ENCODE peak calls at places on chromosomes 16 and 17, in five cellular contexts. S, E, J, H and A are unnamed samples.

GRCh38 chr17:67633751-67634191 is 84.0 kb upstream of the NOL11 start:
- DNase-seq in S (no peak), E (no peak), J (peak), H (peak), A (no peak)

GRCh38 chr17:46774108-46774737 is 44.3 kb downstream of the WNT3 start:
- DNase-seq in S (peak), E (no peak), J (no peak), H (peak), A (no peak)

GRCh38 chr16:47197536-47198179 is 53.9 kb upstream of the NETO2 start:
- DNase-seq in S (no peak), E (no peak), J (peak), H (peak), A (no peak)

GRCh38 chr17:82882715-82883446 is 43.1 kb upstream of the ZNF750 start:
- DNase-seq in S (peak), E (no peak), J (no peak), H (peak), A (no peak)

GRCh38 chr16:84647830-84648594 is at the start of gene KLHL36:
- DNase-seq in S (peak), E (peak), J (peak), H (peak), A (peak)

GRCh38 chr16:2614761-2615191 is 67.5 kb upstream of the KCTD5 start:
- DNase-seq in S (peak), E (no peak), J (no peak), H (no peak), A (no peak)

GRCh38 chr17:27340990-27341595 is 47.2 kb downstream of the WSB1 start:
- DNase-seq in S (no peak), E (no peak), J (no peak), H (no peak), A (no peak)

GRCh38 chr16:69741951-69742904 is 12.5 kb downstream of the NOB1 start:
- DNase-seq in S (peak), E (peak), J (peak), H (peak), A (no peak)

GRCh38 chr17:82769041-82769440 is 17.2 kb downstream of the TBCD start:
- DNase-seq in S (no peak), E (no peak), J (no peak), H (no peak), A (no peak)

GRCh38 chr17:66576473-66576872 is 258.4 kb upstream of the CACNG5 start:
- DNase-seq in S (no peak), E (no peak), J (no peak), H (no peak), A (no peak)

GRCh38 chr17:63819131-63819530 is 8.1 kb upstream of the PSMC5 start:
- DNase-seq in S (no peak), E (no peak), J (no peak), H (no peak), A (no peak)

GRCh38 chr17:73503560-73503959 is 140.7 kb downstream of the SDK2 start:
- DNase-seq in S (no peak), E (no peak), J (no peak), H (no peak), A (no peak)

GRCh38 chr16:57178793-57179212 is 7.0 kb downstream of the PSME3IP1 start:
- DNase-seq in S (no peak), E (no peak), J (no peak), H (no peak), A (no peak)

GRCh38 chr16:81705261-81705660 is 73.8 kb upstream of the PLCG2 start:
- DNase-seq in S (no peak), E (no peak), J (peak), H (no peak), A (no peak)

GRCh38 chr16:50844840-50845239 is 103.0 kb downstream of the CYLD start:
- DNase-seq in S (peak), E (no peak), J (no peak), H (no peak), A (no peak)

GRCh38 chr17:57663326-57664070 is 81.6 kb downstream of the CCDC182 start:
- DNase-seq in S (no peak), E (peak), J (no peak), H (no peak), A (no peak)

GRCh38 chr16:83199012-83199411 is 572.2 kb downstream of the CDH13 start:
- DNase-seq in S (no peak), E (no peak), J (no peak), H (no peak), A (no peak)

GRCh38 chr16:83205896-83206295 is 579.1 kb downstream of the CDH13 start:
- DNase-seq in S (no peak), E (no peak), J (no peak), H (no peak), A (no peak)

GRCh38 chr16:83200005-83200779 is 573.4 kb downstream of the CDH13 start:
- DNase-seq in S (no peak), E (no peak), J (no peak), H (peak), A (no peak)
- TF ChIP-seq CTCF in S (no peak), E (no peak), J (peak), H (peak), A (no peak)

GRCh38 chr17:41555105-41555887 is 16.6 kb downstream of the KRT9 start:
- DNase-seq in S (no peak), E (no peak), J (no peak), H (no peak), A (no peak)
- TF ChIP-seq CTCF in S (no peak), E (no peak), J (no peak), H (no peak), A (no peak)

DNA sequence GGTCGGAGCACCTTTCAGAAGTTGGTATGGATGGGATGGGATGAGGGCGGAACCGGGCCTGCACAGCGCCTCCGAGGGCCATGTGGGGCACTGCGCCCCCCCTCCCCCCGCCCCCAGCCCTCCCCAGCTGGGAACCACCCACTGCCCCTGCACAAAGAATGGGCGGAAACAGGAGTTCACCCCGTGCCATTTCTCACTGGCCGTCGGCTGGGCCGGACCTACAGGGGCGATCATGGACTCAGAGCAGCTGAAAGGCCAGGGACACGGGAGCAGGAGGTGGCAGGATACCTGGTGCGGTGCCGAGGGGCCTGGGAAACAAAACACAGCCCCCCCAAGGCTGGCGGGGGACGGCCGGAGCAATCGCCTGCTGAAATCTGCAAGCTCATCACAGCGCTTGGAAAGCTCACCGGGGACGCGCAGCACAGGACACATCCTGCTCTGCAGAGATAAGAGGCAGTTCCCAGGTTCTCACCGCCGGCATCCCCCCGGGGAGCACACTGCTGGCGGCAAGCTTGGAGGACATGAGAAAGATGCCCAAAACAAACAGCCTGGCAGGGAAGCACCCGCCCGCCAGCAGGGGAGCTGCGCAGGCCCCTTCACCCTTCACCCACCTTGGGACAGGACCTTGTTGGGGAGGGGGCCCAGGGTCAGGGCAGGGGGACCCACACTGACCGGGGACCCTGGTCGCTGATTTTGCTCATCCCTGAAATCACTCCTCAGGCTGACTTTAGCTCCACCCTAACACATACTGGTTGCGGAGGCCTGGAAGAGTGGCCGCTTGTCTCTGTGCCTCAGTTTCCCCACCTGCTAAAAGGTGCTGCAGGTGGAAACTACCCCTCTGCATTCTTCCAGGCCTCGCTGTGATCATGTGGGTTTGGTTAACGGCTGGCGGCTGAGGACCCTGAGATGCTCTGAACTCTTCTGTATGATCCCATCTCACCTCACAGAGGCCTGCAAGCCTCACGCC is 263.9 kb downstream of the C16orf95 start:
- DNase-seq in S (no peak), E (no peak), J (no peak), H (no peak), A (no peak)
- TF ChIP-seq CTCF in S (no peak), E (no peak), J (no peak), H (no peak), A (no peak)

GRCh38 chr16:14289692-14290340 is 218.7 kb downstream of the MRTFB start:
- DNase-seq in S (peak), E (no peak), J (no peak), H (no peak), A (peak)
- TF ChIP-seq CTCF in S (no peak), E (peak), J (peak), H (peak), A (peak)

GRCh38 chr16:8931864-8932263 is 31.8 kb downstream of the USP7 start:
- DNase-seq in S (no peak), E (no peak), J (peak), H (peak), A (no peak)

GRCh38 chr16:8937803-8938202 is 25.9 kb downstream of the USP7 start:
- DNase-seq in S (no peak), E (no peak), J (no peak), H (no peak), A (no peak)

GRCh38 chr16:8934601-8935000 is 29.1 kb downstream of the USP7 start:
- DNase-seq in S (no peak), E (no peak), J (no peak), H (no peak), A (no peak)

GRCh38 chr16:8936421-8936820 is 27.3 kb downstream of the USP7 start:
- DNase-seq in S (no peak), E (no peak), J (no peak), H (no peak), A (peak)

DNA sequence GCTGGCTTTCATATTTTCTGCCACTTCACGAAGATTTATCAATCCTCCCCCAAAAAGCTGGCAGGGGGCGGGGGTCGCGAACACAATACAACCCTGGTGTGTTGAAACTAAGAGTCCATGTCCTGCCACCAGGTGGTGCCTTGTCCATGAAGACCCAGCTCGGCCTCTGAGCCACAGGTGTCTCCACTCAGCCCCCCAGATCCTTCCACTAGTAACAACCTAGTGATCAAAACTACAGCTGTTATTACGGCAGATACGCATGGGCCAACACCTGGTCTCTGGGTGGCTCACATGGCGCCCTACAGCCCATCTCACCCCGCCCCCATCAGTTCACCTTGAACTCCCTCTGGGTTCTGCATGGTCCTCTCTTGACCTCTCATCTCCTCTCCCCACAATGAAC is 27.7 kb downstream of the USP7 start:
- DNase-seq in S (no peak), E (no peak), J (no peak), H (no peak), A (no peak)
- TF ChIP-seq CTCF in S (no peak), E (no peak), J (no peak), H (no peak), A (no peak)

DNA sequence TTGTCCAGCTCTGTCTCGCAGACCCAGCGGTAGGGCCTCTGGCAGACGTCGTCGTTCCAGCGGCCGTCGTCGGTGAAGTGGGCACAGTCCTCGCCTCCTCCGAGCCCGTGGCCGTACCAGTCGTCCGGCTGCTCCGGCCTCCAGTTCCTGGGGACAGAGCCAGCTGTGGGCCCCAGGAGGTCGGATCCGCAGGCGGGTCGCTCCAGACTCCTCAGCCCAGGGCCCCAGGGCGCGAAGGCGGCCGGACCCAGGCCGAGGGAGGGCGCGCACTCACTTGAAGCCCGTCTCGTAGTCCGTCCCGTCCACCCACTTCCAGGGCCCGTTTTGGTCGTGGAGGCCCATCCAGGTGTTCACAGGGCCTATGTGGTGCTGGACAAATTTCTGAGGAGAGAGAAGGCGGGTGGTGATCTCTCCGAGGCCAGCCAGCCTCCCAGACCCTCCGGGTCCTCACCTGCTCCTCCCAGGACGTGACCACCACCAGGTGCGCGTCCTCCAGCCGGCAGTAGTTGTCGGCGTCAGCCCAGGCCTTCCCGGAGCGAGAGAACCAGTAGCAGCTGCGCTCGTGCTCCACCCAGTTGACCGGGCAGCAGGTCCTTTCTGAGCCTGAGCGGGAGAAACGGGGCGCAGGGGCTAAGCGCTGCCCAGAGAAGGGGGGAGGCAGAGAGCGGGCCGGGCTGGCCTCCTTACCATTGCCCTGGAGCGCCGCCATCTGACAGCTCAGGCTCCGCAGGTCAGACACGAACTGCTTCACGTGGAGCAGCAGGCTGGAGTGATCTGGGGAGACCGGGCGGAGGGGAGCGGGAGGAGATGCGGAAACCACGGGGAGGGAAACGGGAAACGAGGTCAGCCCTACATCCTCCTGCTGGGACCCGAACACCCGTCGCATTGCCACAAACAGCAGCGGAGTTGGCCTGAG is 5.2 kb downstream of the ASGR1 start:
- DNase-seq in S (peak), E (no peak), J (peak), H (peak), A (peak)
- TF ChIP-seq CTCF in S (no peak), E (no peak), J (no peak), H (no peak), A (peak)

GRCh38 chr17:65431116-65431515 is 130.3 kb downstream of the AXIN2 start:
- DNase-seq in S (no peak), E (no peak), J (no peak), H (no peak), A (no peak)
- TF ChIP-seq CTCF in S (no peak), E (no peak), J (no peak), H (no peak), A (no peak)

GRCh38 chr16:29726845-29727379 is 18.9 kb downstream of the C16orf54 start:
- DNase-seq in S (no peak), E (no peak), J (no peak), H (no peak), A (no peak)
- TF ChIP-seq CTCF in S (no peak), E (no peak), J (no peak), H (no peak), A (no peak)

DNA sequence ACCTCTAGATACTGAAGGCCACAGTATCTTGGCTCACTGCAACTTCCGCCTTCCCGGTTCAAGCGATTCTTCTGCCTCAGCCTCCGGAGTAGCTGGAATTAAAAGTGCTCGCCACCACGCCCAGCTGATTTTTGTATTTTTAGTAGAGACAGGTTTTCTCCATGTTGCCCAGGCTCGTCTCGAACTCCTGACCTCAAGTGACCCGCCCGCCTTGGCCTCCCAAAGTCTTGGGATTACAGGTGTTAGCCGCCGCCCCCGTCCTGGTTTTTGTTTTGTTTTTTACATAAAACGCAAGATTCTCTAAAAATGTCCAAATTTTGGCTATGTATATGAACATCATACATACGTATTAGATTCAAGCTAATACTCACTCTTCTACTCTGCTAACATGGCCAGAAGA is 2.0 kb upstream of the GGNBP2 start:
- DNase-seq in S (no peak), E (no peak), J (no peak), H (no peak), A (no peak)
- TF ChIP-seq CTCF in S (no peak), E (no peak), J (no peak), H (no peak), A (no peak)

GRCh38 chr16:13479549-13479948 is 440.4 kb upstream of the ERCC4 start:
- DNase-seq in S (no peak), E (no peak), J (no peak), H (no peak), A (no peak)

GRCh38 chr16:13483121-13483520 is 436.8 kb upstream of the ERCC4 start:
- DNase-seq in S (no peak), E (no peak), J (no peak), H (no peak), A (no peak)

GRCh38 chr16:13478991-13479390 is 441.0 kb upstream of the ERCC4 start:
- DNase-seq in S (no peak), E (no peak), J (no peak), H (no peak), A (no peak)

DNA sequence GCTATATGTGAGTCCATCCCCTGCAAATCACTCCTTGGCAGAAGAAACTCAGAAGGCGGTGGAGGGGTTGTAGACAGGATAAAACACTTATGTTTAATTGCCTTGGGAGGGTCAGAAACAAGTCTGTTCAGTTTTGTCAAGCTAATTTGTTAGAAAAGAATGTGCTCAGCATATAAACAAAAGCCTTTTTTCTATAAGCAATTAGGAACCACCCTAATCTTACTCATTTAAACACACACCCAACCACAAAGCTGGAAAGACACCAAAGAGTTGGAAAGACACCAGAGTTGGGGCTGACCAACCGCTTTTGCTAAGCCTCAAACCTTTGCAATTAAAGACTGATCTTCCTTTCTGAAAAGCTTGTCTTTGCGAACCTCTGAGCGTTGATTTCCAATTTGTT is 439.2 kb upstream of the ERCC4 start:
- DNase-seq in S (no peak), E (no peak), J (no peak), H (no peak), A (no peak)
- TF ChIP-seq CTCF in S (no peak), E (no peak), J (no peak), H (no peak), A (no peak)